ENCODE peak calls at places on chromosome 2, in five cellular contexts. V is K562; K is T-helper 2 cell; G is naive thymus-derived CD8-positive, alpha-beta T cell; L is iris pigment epithelial cell. T is an unnamed sample.

GRCh38 chr2:37348155-37348554 is 3.7 kb downstream of the QPCT start:
- DNase-seq in K (no peak), G (no peak), V (no peak), L (no peak), T (no peak)

GRCh38 chr2:56444339-56444738 is 260.5 kb downstream of the CCDC85A start:
- DNase-seq in K (no peak), V (no peak), G (no peak), L (peak; percentile 11), T (peak; percentile 68)

GRCh38 chr2:33238111-33238510 is 238.3 kb upstream of the RASGRP3 start:
- DNase-seq in V (no peak), K (no peak), L (peak; percentile 93), G (no peak), T (peak; percentile 36)

GRCh38 chr2:101116348-101116747 is 34.8 kb downstream of the TBC1D8 start:
- DNase-seq in V (no peak), K (no peak), L (no peak), G (no peak), T (no peak)

GRCh38 chr2:126970583-126970982 is 71.9 kb downstream of the TEX51 start:
- DNase-seq in K (no peak), V (no peak), L (no peak), G (no peak), T (no peak)

GRCh38 chr2:119179951-119180350 is 21.4 kb upstream of the C1QL2 start:
- DNase-seq in L (no peak), V (no peak), G (no peak), K (no peak), T (peak; percentile 30)

GRCh38 chr2:62525549-62525948 is 19.6 kb upstream of the TMEM17 start:
- DNase-seq in K (no peak), G (no peak), L (no peak), V (no peak), T (no peak)

GRCh38 chr2:17878222-17879136 is at the start of gene KCNS3:
- DNase-seq in G (no peak), L (peak; percentile 17), V (peak; percentile 55), K (no peak), T (peak; percentile 47)

T was measured in M059J.